ENCODE peak calls at places on chromosomes 6 and 20, in nine cellular contexts. K, T, G, W, Q, B, O, H and N are unnamed samples.

GRCh38 chr6:20205722-20206154 is 6.5 kb downstream of the MBOAT1 start:
- DNase-seq in K (no peak), T (peak), G (no peak), W (no peak), Q (no peak), B (no peak), O (no peak), H (no peak), N (no peak)

GRCh38 chr6:155112757-155113156 is 117.6 kb downstream of the TIAM2 start:
- DNase-seq in K (no peak), T (no peak), G (no peak), W (no peak), Q (no peak), B (no peak), O (no peak), H (no peak), N (no peak)

GRCh38 chr20:63270606-63271325 is 1.8 kb upstream of the ARFGAP1 start:
- DNase-seq in K (no peak), T (no peak), G (no peak), W (no peak), Q (no peak), B (no peak), O (no peak), H (no peak), N (no peak)

GRCh38 chr20:36862857-36863668 is 12.9 kb upstream of the TLDC2 start:
- DNase-seq in K (no peak), T (no peak), G (no peak), W (no peak), Q (peak), B (no peak), O (no peak), H (no peak), N (no peak)

GRCh38 chr6:149723771-149724417 is 6.0 kb upstream of the LATS1 start:
- DNase-seq in K (no peak), T (peak), G (peak), W (peak), Q (no peak), B (peak), O (peak), H (peak), N (peak)

GRCh38 chr20:845967-846893 is 12.7 kb downstream of the FAM110A start:
- DNase-seq in K (no peak), T (no peak), G (no peak), W (no peak), Q (no peak), B (no peak), O (no peak), H (no peak), N (no peak)

GRCh38 chr20:19885981-19886665 is 128.1 kb downstream of the RIN2 start:
- DNase-seq in K (peak), T (no peak), G (peak), W (peak), Q (no peak), B (peak), O (peak), H (peak), N (no peak)

GRCh38 chr6:111282564-111282963 is 195.3 kb downstream of the SLC16A10 start:
- DNase-seq in K (no peak), T (no peak), G (no peak), W (no peak), Q (no peak), B (no peak), O (no peak), H (no peak), N (no peak)

GRCh38 chr6:96704713-96705112 is 132.6 kb downstream of the GPR63 start:
- DNase-seq in K (no peak), T (no peak), G (no peak), W (no peak), Q (no peak), B (no peak), O (no peak), H (no peak), N (no peak)

GRCh38 chr6:112204350-112204706 is 50.0 kb downstream of the LAMA4 start:
- DNase-seq in K (no peak), T (no peak), G (no peak), W (no peak), Q (no peak), B (no peak), O (no peak), H (no peak), N (no peak)

GRCh38 chr20:63355781-63356295 is 5.3 kb downstream of the CHRNA4 start:
- DNase-seq in K (no peak), T (no peak), G (no peak), W (no peak), Q (no peak), B (no peak), O (no peak), H (no peak), N (no peak)

GRCh38 chr6:33579828-33580714 is at the start of gene BAK1:
- DNase-seq in K (peak), T (peak), G (peak), W (peak), Q (peak), B (peak), O (peak), H (peak), N (peak)
- TF ChIP-seq CTCF in K (peak), T (peak), G (peak), W (peak), Q (no peak), B (no peak), O (peak), H (peak), N (peak)

DNA sequence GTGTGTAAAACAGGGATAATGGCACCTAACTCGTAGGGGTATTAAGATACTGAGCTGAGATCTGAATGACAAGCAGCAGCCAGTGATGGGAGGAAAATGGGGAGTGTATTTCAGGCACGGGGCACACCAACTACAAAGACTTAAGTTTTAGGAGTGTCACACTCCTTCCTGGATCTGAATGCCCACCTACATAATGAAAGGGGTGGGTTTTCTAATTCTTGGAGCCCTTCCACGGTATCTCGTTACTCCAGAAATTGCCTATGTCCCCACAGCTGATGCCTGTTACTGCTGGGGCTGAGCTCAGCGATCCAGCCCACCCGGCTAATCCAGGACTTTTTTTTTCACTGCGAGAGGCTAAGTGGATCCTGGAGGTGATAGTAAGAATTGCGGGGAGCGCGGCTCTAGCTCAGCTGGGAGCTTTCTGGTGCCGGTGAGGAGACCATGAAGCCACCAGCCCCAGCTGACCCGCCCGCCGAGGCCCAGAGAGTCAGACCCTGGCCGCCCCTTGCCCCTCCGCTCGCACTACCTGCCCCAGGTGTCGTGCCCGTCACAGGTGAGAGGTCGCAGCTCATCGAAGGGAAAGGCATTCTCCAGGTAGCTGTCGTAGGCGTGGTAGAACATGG is 726 bp downstream of the EDEM2 start:
- DNase-seq in K (peak), T (no peak), G (peak), W (no peak), Q (peak), B (peak), O (no peak), H (no peak), N (peak)
- TF ChIP-seq CTCF in K (no peak), T (peak), G (no peak), W (peak), Q (no peak), B (no peak), O (peak), H (no peak), N (no peak)

GRCh38 chr6:49541210-49541724 is 9.2 kb upstream of the C6orf141 start:
- DNase-seq in K (no peak), T (peak), G (peak), W (peak), Q (no peak), B (no peak), O (no peak), H (peak), N (no peak)
- TF ChIP-seq CTCF in K (no peak), T (no peak), G (no peak), W (no peak), Q (no peak), B (no peak), O (no peak), H (no peak), N (no peak)

GRCh38 chr20:43862438-43862837 is 52.2 kb upstream of the TOX2 start:
- DNase-seq in K (no peak), T (no peak), G (no peak), W (no peak), Q (no peak), B (no peak), O (no peak), H (no peak), N (no peak)

GRCh38 chr20:43863330-43863729 is 51.3 kb upstream of the TOX2 start:
- DNase-seq in K (no peak), T (no peak), G (no peak), W (no peak), Q (no peak), B (no peak), O (no peak), H (no peak), N (no peak)

GRCh38 chr20:43859994-43860393 is 54.7 kb upstream of the TOX2 start:
- DNase-seq in K (no peak), T (no peak), G (no peak), W (no peak), Q (no peak), B (no peak), O (no peak), H (no peak), N (no peak)

GRCh38 chr20:43868091-43868490 is 46.6 kb upstream of the TOX2 start:
- DNase-seq in K (no peak), T (no peak), G (no peak), W (no peak), Q (no peak), B (no peak), O (no peak), H (no peak), N (no peak)

DNA sequence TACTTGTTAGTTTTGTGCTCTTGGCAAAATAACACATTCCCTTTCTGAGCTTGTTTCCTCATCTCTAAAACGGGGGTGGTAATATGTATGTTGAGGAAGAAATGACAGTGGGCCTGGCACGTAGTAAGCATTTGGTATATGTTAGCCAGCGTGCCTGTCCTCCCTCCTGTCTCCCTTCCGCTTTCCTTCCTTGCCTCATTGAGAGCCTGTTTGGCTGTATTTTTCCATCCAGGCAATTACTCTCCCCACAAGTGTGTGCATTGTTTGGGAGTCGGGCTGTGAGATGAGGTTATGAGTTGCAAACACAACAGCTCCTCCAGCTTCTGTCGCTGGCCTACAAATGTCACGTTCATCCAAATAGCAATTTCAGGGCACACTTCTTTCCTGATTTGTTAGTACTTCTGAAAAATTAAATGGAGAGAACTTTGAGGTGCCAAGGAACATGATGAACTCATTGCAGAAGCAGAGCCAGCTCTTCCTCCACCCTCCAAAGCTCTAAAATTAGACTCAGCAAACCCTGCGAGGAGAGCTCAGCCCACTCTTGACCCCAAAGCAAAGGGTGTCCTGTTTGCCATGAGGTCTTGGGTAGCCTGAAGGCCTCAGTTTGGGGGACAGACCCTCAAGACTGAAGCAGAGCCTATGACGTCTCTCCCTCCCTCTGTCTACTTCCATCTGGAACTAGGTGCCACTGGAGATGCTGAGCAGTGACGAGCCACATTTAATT is 50.7 kb upstream of the TOX2 start:
- DNase-seq in K (no peak), T (no peak), G (no peak), W (no peak), Q (no peak), B (no peak), O (no peak), H (no peak), N (no peak)
- TF ChIP-seq CTCF in K (no peak), T (no peak), G (no peak), W (no peak), Q (no peak), B (no peak), O (no peak), H (no peak), N (no peak)

DNA sequence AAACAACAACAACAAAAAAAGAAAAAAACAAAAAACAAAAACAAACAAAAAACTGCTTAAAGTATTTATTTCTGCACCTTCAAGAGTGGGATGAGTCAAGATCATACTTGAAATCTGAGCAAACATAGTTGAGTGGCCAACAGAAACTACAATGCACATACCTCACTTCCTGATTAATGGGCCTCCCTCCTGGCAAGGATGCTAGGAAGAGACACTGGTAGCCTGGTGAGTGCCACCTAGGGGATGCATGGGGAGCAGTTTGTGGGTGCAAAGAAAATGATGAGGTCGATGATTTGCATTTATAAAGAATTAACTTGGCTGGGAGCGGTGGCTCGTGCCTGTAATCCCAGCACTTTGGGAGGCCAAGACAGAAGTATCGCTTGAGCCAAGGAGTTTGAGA is 808.1 kb downstream of the MAFB start:
- DNase-seq in K (no peak), T (peak), G (peak), W (peak), Q (no peak), B (no peak), O (no peak), H (no peak), N (no peak)
- TF ChIP-seq CTCF in K (no peak), T (peak), G (no peak), W (peak), Q (no peak), B (no peak), O (no peak), H (no peak), N (no peak)

DNA sequence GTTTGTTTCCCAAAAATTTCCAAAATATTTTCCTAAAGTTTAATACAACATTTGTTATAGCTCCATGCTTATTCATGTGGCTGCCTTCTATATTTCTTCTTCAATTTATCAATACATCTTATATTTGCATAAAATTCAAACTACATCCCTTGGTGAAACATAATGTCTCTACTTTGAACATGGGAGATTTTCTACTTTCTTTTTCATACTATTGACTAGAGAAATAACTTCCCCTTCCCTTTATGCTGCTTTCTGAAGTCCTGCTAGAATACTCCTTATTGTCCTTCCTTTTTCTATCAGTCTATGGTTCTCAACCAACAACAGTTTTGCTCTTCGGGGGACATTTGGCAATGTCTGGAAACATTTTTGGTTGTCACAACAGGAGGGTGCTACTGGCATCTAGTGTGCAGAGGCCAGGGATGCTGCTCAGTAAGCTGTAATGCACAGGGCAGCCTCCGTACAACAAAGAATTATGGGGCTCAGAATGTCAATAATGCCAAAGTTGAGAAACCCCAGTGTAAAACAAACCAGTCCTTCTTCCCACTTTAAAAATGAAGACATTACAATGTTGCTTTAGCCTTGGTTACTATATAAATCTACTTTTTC is 29.9 kb downstream of the MKKS start:
- DNase-seq in K (no peak), T (no peak), G (no peak), W (no peak), Q (no peak), B (no peak), O (no peak), H (no peak), N (no peak)
- TF ChIP-seq CTCF in K (no peak), T (peak), G (no peak), W (no peak), Q (no peak), B (no peak), O (no peak), H (no peak), N (no peak)